ENCODE peak calls at places on chromosome 7, in ten cellular contexts. One of them, this sample, is unnamed.

GRCh38 chr7:27150568-27151340 is 1.6 kb downstream of the HOXA3 start:
- DNase-seq in ELF-1: peak; percentile 92
- DNase-seq in effector memory CD8-positive, alpha-beta T cell: peak; percentile 67
- DNase-seq in activated naive CD4-positive, alpha-beta T cell treated with anti-CD3 and anti-CD28 coated beads, Interleukin-2, amount 50 U/mL, for 72 hours: peak; percentile 73
- DNase-seq in lung microvascular endothelial cell: peak; percentile 89
- DNase-seq in iPS DF 6.9: no peak
- DNase-seq in ureter: peak; percentile 79
- DNase-seq in activated CD4-positive, alpha-beta T cell treated with anti-CD3 and anti-CD28 coated beads, Interleukin-2, amount 50 U/mL, for 24 hours: no peak
- DNase-seq in HFF-Myc: no peak
- DNase-seq in GDM1: peak; percentile 69
- DNase-seq in this sample: peak; percentile 82

GRCh38 chr7:24911213-24911603 is 68.8 kb downstream of the OSBPL3 start:
- DNase-seq in activated naive CD4-positive, alpha-beta T cell treated with anti-CD3 and anti-CD28 coated beads, Interleukin-2, amount 50 U/mL, for 72 hours: no peak
- DNase-seq in HFF-Myc: no peak
- DNase-seq in ELF-1: no peak
- DNase-seq in effector memory CD8-positive, alpha-beta T cell: peak; percentile 38
- DNase-seq in lung microvascular endothelial cell: no peak
- DNase-seq in GDM1: peak; percentile 56
- DNase-seq in ureter: no peak
- DNase-seq in iPS DF 6.9: no peak
- DNase-seq in activated CD4-positive, alpha-beta T cell treated with anti-CD3 and anti-CD28 coated beads, Interleukin-2, amount 50 U/mL, for 24 hours: no peak
- DNase-seq in this sample: no peak

GRCh38 chr7:130008941-130009847 is 42.0 kb downstream of the ZC3HC1 start:
- DNase-seq in ureter: peak; percentile 69
- DNase-seq in activated naive CD4-positive, alpha-beta T cell treated with anti-CD3 and anti-CD28 coated beads, Interleukin-2, amount 50 U/mL, for 72 hours: no peak
- DNase-seq in iPS DF 6.9: no peak
- DNase-seq in activated CD4-positive, alpha-beta T cell treated with anti-CD3 and anti-CD28 coated beads, Interleukin-2, amount 50 U/mL, for 24 hours: no peak
- DNase-seq in ELF-1: peak; percentile 33
- DNase-seq in HFF-Myc: no peak
- DNase-seq in GDM1: no peak
- DNase-seq in lung microvascular endothelial cell: peak; percentile 93
- DNase-seq in effector memory CD8-positive, alpha-beta T cell: no peak
- DNase-seq in this sample: peak; percentile 62

GRCh38 chr7:70316745-70317144 is 718.5 kb downstream of the AUTS2 start:
- DNase-seq in effector memory CD8-positive, alpha-beta T cell: no peak
- DNase-seq in GDM1: no peak
- DNase-seq in activated CD4-positive, alpha-beta T cell treated with anti-CD3 and anti-CD28 coated beads, Interleukin-2, amount 50 U/mL, for 24 hours: no peak
- DNase-seq in HFF-Myc: no peak
- DNase-seq in ureter: no peak
- DNase-seq in activated naive CD4-positive, alpha-beta T cell treated with anti-CD3 and anti-CD28 coated beads, Interleukin-2, amount 50 U/mL, for 72 hours: no peak
- DNase-seq in lung microvascular endothelial cell: no peak
- DNase-seq in ELF-1: no peak
- DNase-seq in iPS DF 6.9: no peak
- DNase-seq in this sample: no peak

GRCh38 chr7:110119883-110120581 is 970.9 kb upstream of the LRRN3 start:
- DNase-seq in lung microvascular endothelial cell: no peak
- DNase-seq in ureter: no peak
- DNase-seq in HFF-Myc: no peak
- DNase-seq in effector memory CD8-positive, alpha-beta T cell: no peak
- DNase-seq in activated CD4-positive, alpha-beta T cell treated with anti-CD3 and anti-CD28 coated beads, Interleukin-2, amount 50 U/mL, for 24 hours: no peak
- DNase-seq in GDM1: no peak
- DNase-seq in iPS DF 6.9: no peak
- DNase-seq in ELF-1: peak; percentile 8
- DNase-seq in activated naive CD4-positive, alpha-beta T cell treated with anti-CD3 and anti-CD28 coated beads, Interleukin-2, amount 50 U/mL, for 72 hours: no peak
- DNase-seq in this sample: no peak

GRCh38 chr7:138359891-138360582 is 100.0 kb upstream of the TRIM24 start:
- DNase-seq in ELF-1: no peak
- DNase-seq in effector memory CD8-positive, alpha-beta T cell: no peak
- DNase-seq in HFF-Myc: no peak
- DNase-seq in GDM1: no peak
- DNase-seq in activated naive CD4-positive, alpha-beta T cell treated with anti-CD3 and anti-CD28 coated beads, Interleukin-2, amount 50 U/mL, for 72 hours: no peak
- DNase-seq in iPS DF 6.9: no peak
- DNase-seq in lung microvascular endothelial cell: no peak
- DNase-seq in ureter: no peak
- DNase-seq in activated CD4-positive, alpha-beta T cell treated with anti-CD3 and anti-CD28 coated beads, Interleukin-2, amount 50 U/mL, for 24 hours: no peak
- DNase-seq in this sample: no peak

GRCh38 chr7:320297-320696 is 30.3 kb downstream of the FOXL3 start:
- DNase-seq in ureter: no peak
- DNase-seq in effector memory CD8-positive, alpha-beta T cell: no peak
- DNase-seq in GDM1: no peak
- DNase-seq in activated naive CD4-positive, alpha-beta T cell treated with anti-CD3 and anti-CD28 coated beads, Interleukin-2, amount 50 U/mL, for 72 hours: no peak
- DNase-seq in iPS DF 6.9: no peak
- DNase-seq in HFF-Myc: no peak
- DNase-seq in ELF-1: no peak
- DNase-seq in activated CD4-positive, alpha-beta T cell treated with anti-CD3 and anti-CD28 coated beads, Interleukin-2, amount 50 U/mL, for 24 hours: no peak
- DNase-seq in lung microvascular endothelial cell: no peak
- DNase-seq in this sample: peak; percentile 26

GRCh38 chr7:16293669-16294425 is 127.5 kb downstream of the CRPPA start:
- DNase-seq in activated naive CD4-positive, alpha-beta T cell treated with anti-CD3 and anti-CD28 coated beads, Interleukin-2, amount 50 U/mL, for 72 hours: no peak
- DNase-seq in activated CD4-positive, alpha-beta T cell treated with anti-CD3 and anti-CD28 coated beads, Interleukin-2, amount 50 U/mL, for 24 hours: no peak
- DNase-seq in effector memory CD8-positive, alpha-beta T cell: no peak
- DNase-seq in iPS DF 6.9: no peak
- DNase-seq in HFF-Myc: no peak
- DNase-seq in lung microvascular endothelial cell: no peak
- DNase-seq in GDM1: no peak
- DNase-seq in ELF-1: no peak
- DNase-seq in ureter: no peak
- DNase-seq in this sample: no peak

GRCh38 chr7:149801816-149802215 is 28.4 kb upstream of the ZNF467 start:
- DNase-seq in activated naive CD4-positive, alpha-beta T cell treated with anti-CD3 and anti-CD28 coated beads, Interleukin-2, amount 50 U/mL, for 72 hours: no peak
- DNase-seq in ureter: no peak
- DNase-seq in lung microvascular endothelial cell: no peak
- DNase-seq in iPS DF 6.9: no peak
- DNase-seq in effector memory CD8-positive, alpha-beta T cell: no peak
- DNase-seq in ELF-1: no peak
- DNase-seq in HFF-Myc: no peak
- DNase-seq in activated CD4-positive, alpha-beta T cell treated with anti-CD3 and anti-CD28 coated beads, Interleukin-2, amount 50 U/mL, for 24 hours: no peak
- DNase-seq in GDM1: no peak
- DNase-seq in this sample: no peak

GRCh38 chr7:67900456-67900855 is 903.8 kb downstream of the TYW1 start:
- DNase-seq in lung microvascular endothelial cell: no peak
- DNase-seq in activated naive CD4-positive, alpha-beta T cell treated with anti-CD3 and anti-CD28 coated beads, Interleukin-2, amount 50 U/mL, for 72 hours: no peak
- DNase-seq in effector memory CD8-positive, alpha-beta T cell: no peak
- DNase-seq in ELF-1: no peak
- DNase-seq in ureter: no peak
- DNase-seq in GDM1: no peak
- DNase-seq in HFF-Myc: no peak
- DNase-seq in activated CD4-positive, alpha-beta T cell treated with anti-CD3 and anti-CD28 coated beads, Interleukin-2, amount 50 U/mL, for 24 hours: no peak
- DNase-seq in iPS DF 6.9: no peak
- DNase-seq in this sample: no peak

GRCh38 chr7:25311346-25311745 is 83.1 kb upstream of the NPVF start:
- DNase-seq in iPS DF 6.9: no peak
- DNase-seq in activated naive CD4-positive, alpha-beta T cell treated with anti-CD3 and anti-CD28 coated beads, Interleukin-2, amount 50 U/mL, for 72 hours: no peak
- DNase-seq in GDM1: no peak
- DNase-seq in ELF-1: no peak
- DNase-seq in effector memory CD8-positive, alpha-beta T cell: no peak
- DNase-seq in activated CD4-positive, alpha-beta T cell treated with anti-CD3 and anti-CD28 coated beads, Interleukin-2, amount 50 U/mL, for 24 hours: no peak
- DNase-seq in lung microvascular endothelial cell: no peak
- DNase-seq in HFF-Myc: no peak
- DNase-seq in ureter: no peak
- DNase-seq in this sample: no peak

GRCh38 chr7:54541941-54542618 is at the start of gene VSTM2A:
- DNase-seq in activated CD4-positive, alpha-beta T cell treated with anti-CD3 and anti-CD28 coated beads, Interleukin-2, amount 50 U/mL, for 24 hours: no peak
- DNase-seq in activated naive CD4-positive, alpha-beta T cell treated with anti-CD3 and anti-CD28 coated beads, Interleukin-2, amount 50 U/mL, for 72 hours: no peak
- DNase-seq in ureter: no peak
- DNase-seq in effector memory CD8-positive, alpha-beta T cell: no peak
- DNase-seq in HFF-Myc: no peak
- DNase-seq in iPS DF 6.9: no peak
- DNase-seq in lung microvascular endothelial cell: peak; percentile 7
- DNase-seq in GDM1: no peak
- DNase-seq in ELF-1: peak; percentile 84
- DNase-seq in this sample: no peak

GRCh38 chr7:2355079-2356008 is 717 bp downstream of the EIF3B start:
- DNase-seq in lung microvascular endothelial cell: peak; percentile 28
- DNase-seq in ureter: no peak
- DNase-seq in effector memory CD8-positive, alpha-beta T cell: peak; percentile 5
- DNase-seq in activated naive CD4-positive, alpha-beta T cell treated with anti-CD3 and anti-CD28 coated beads, Interleukin-2, amount 50 U/mL, for 72 hours: no peak
- DNase-seq in ELF-1: peak; percentile 36
- DNase-seq in HFF-Myc: no peak
- DNase-seq in GDM1: no peak
- DNase-seq in activated CD4-positive, alpha-beta T cell treated with anti-CD3 and anti-CD28 coated beads, Interleukin-2, amount 50 U/mL, for 24 hours: peak; percentile 9
- DNase-seq in iPS DF 6.9: peak; percentile 7
- DNase-seq in this sample: no peak

GRCh38 chr7:51124321-51124720 is 192.3 kb downstream of the COBL start:
- DNase-seq in lung microvascular endothelial cell: no peak
- DNase-seq in activated CD4-positive, alpha-beta T cell treated with anti-CD3 and anti-CD28 coated beads, Interleukin-2, amount 50 U/mL, for 24 hours: no peak
- DNase-seq in activated naive CD4-positive, alpha-beta T cell treated with anti-CD3 and anti-CD28 coated beads, Interleukin-2, amount 50 U/mL, for 72 hours: no peak
- DNase-seq in HFF-Myc: no peak
- DNase-seq in ureter: no peak
- DNase-seq in effector memory CD8-positive, alpha-beta T cell: no peak
- DNase-seq in GDM1: no peak
- DNase-seq in iPS DF 6.9: no peak
- DNase-seq in ELF-1: no peak
- DNase-seq in this sample: no peak

GRCh38 chr7:101121996-101122932 is 4.6 kb upstream of the SERPINE1 start:
- DNase-seq in activated CD4-positive, alpha-beta T cell treated with anti-CD3 and anti-CD28 coated beads, Interleukin-2, amount 50 U/mL, for 24 hours: no peak
- DNase-seq in lung microvascular endothelial cell: peak; percentile 98
- DNase-seq in effector memory CD8-positive, alpha-beta T cell: no peak
- DNase-seq in iPS DF 6.9: no peak
- DNase-seq in ELF-1: peak; percentile 80
- DNase-seq in ureter: peak; percentile 86
- DNase-seq in GDM1: no peak
- DNase-seq in HFF-Myc: peak; percentile 86
- DNase-seq in activated naive CD4-positive, alpha-beta T cell treated with anti-CD3 and anti-CD28 coated beads, Interleukin-2, amount 50 U/mL, for 72 hours: no peak
- DNase-seq in this sample: peak; percentile 58

GRCh38 chr7:920351-921070 is 34.0 kb downstream of the ADAP1 start:
- DNase-seq in HFF-Myc: no peak
- DNase-seq in activated CD4-positive, alpha-beta T cell treated with anti-CD3 and anti-CD28 coated beads, Interleukin-2, amount 50 U/mL, for 24 hours: no peak
- DNase-seq in ureter: peak; percentile 41
- DNase-seq in lung microvascular endothelial cell: no peak
- DNase-seq in ELF-1: no peak
- DNase-seq in effector memory CD8-positive, alpha-beta T cell: no peak
- DNase-seq in activated naive CD4-positive, alpha-beta T cell treated with anti-CD3 and anti-CD28 coated beads, Interleukin-2, amount 50 U/mL, for 72 hours: no peak
- DNase-seq in iPS DF 6.9: no peak
- DNase-seq in GDM1: no peak
- DNase-seq in this sample: peak; percentile 41

GRCh38 chr7:30983042-30983913 is 19.5 kb downstream of the GHRHR start:
- DNase-seq in effector memory CD8-positive, alpha-beta T cell: peak; percentile 65
- DNase-seq in ureter: peak; percentile 88
- DNase-seq in GDM1: peak; percentile 33
- DNase-seq in HFF-Myc: peak; percentile 72
- DNase-seq in iPS DF 6.9: peak; percentile 94
- DNase-seq in activated naive CD4-positive, alpha-beta T cell treated with anti-CD3 and anti-CD28 coated beads, Interleukin-2, amount 50 U/mL, for 72 hours: peak; percentile 83
- DNase-seq in ELF-1: peak; percentile 95
- DNase-seq in activated CD4-positive, alpha-beta T cell treated with anti-CD3 and anti-CD28 coated beads, Interleukin-2, amount 50 U/mL, for 24 hours: peak; percentile 62
- DNase-seq in lung microvascular endothelial cell: peak; percentile 83
- DNase-seq in this sample: peak; percentile 84

GRCh38 chr7:50281680-50282445 is 22.7 kb upstream of the IKZF1 start:
- DNase-seq in iPS DF 6.9: no peak
- DNase-seq in HFF-Myc: no peak
- DNase-seq in effector memory CD8-positive, alpha-beta T cell: no peak
- DNase-seq in activated naive CD4-positive, alpha-beta T cell treated with anti-CD3 and anti-CD28 coated beads, Interleukin-2, amount 50 U/mL, for 72 hours: no peak
- DNase-seq in lung microvascular endothelial cell: no peak
- DNase-seq in activated CD4-positive, alpha-beta T cell treated with anti-CD3 and anti-CD28 coated beads, Interleukin-2, amount 50 U/mL, for 24 hours: no peak
- DNase-seq in ureter: no peak
- DNase-seq in GDM1: no peak
- DNase-seq in ELF-1: no peak
- DNase-seq in this sample: no peak

This sample was measured in lower lobe of right lung.